ENCODE peak calls at places on chromosomes 6 and 20, in six cellular contexts. I is CD8-positive, alpha-beta T cell; P is cardiac muscle cell; L is cardiac fibroblast; M is AG10803; A is esophagus squamous epithelium. Z is an unnamed sample.

GRCh38 chr6:53095716-53096115 is 30.5 kb downstream of the FBXO9 start:
- DNase-seq in I (no peak), P (no peak), L (peak), M (peak), A (no peak), Z (no peak)

GRCh38 chr6:25229671-25230321 is 49.4 kb upstream of the CARMIL1 start:
- DNase-seq in I (no peak), P (no peak), L (peak), M (peak), A (no peak), Z (peak)

GRCh38 chr6:79420054-79420453 is 117.2 kb downstream of the LCA5 start:
- DNase-seq in I (no peak), P (no peak), L (no peak), M (no peak), A (no peak), Z (no peak)

GRCh38 chr20:32636278-32636677 is 37.5 kb downstream of the C20orf203 start:
- DNase-seq in I (no peak), P (peak), L (no peak), M (no peak), A (no peak), Z (peak)

GRCh38 chr6:113450061-113450465 is 407.1 kb upstream of the MARCKS start:
- DNase-seq in I (no peak), P (peak), L (peak), M (peak), A (no peak), Z (peak)

GRCh38 chr20:8432435-8433148 is 300.5 kb downstream of the PLCB1 start:
- DNase-seq in I (no peak), P (peak), L (no peak), M (no peak), A (no peak), Z (no peak)

GRCh38 chr6:128807577-128807976 is 75.4 kb upstream of the LAMA2 start:
- DNase-seq in I (no peak), P (peak), L (peak), M (peak), A (no peak), Z (peak)

GRCh38 chr20:17281478-17281877 is 54.6 kb downstream of the PCSK2 start:
- DNase-seq in I (no peak), P (peak), L (no peak), M (peak), A (no peak), Z (no peak)

GRCh38 chr20:32164984-32165735 is 42.4 kb downstream of the PLAGL2 start:
- DNase-seq in I (no peak), P (no peak), L (peak), M (no peak), A (no peak), Z (peak)

GRCh38 chr20:58439974-58440767 is 51.1 kb downstream of the VAPB start:
- DNase-seq in I (no peak), P (no peak), L (peak), M (peak), A (no peak), Z (peak)

GRCh38 chr20:41136695-41137411 is 490 bp upstream of the PLCG1 start:
- DNase-seq in I (peak), P (peak), L (peak), M (peak), A (peak), Z (peak)

GRCh38 chr6:27948237-27948636 is 8.8 kb upstream of the OR2B6 start:
- DNase-seq in I (no peak), P (no peak), L (no peak), M (no peak), A (no peak), Z (no peak)

GRCh38 chr6:49305010-49305409 is 158.0 kb downstream of the MMUT start:
- DNase-seq in I (no peak), P (no peak), L (no peak), M (no peak), A (no peak), Z (no peak)

GRCh38 chr6:124881898-124882579 is 80.2 kb upstream of the RNF217 start:
- DNase-seq in I (no peak), P (peak), L (peak), M (peak), A (no peak), Z (peak)

DNA sequence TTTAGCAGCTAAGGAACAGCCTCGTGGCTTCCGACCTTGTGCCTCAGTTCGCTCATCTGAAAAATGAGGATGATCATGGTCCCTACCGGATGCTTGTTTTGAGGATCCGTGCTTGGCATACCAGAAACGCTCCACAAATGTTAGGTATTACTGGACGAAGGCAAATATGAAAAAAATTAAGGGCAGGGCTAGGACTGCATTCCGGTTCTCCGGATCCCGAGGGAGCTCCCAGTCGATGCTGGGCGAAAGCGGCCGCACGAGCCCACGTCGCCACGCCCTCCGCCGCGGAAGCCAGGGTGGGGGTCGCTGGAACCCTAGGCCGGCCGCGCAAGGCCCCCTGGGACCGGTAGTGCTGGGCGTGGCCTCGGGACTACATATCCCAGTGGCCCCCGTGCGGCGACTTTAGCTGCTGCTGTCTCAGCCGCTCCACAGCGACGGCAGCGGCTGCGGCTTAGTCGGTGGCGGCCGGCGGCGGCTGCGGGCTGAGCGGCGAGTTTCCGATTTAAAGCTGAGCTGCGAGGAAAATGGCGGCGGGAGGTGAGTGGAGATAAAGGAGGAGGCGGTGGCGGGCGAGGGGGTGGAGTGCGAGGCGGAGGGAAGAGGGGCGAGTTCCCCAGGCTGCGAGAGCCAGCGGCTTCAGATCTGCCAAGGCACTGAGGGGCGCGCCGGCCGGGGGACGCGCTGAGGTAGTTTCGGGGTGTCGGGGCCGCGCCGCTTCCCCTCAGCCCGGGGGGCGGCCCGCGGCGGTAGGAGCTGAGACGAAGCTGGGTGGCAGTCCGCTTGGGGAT is at the start of gene NCOA3:
- DNase-seq in I (peak), P (peak), L (peak), M (peak), A (peak), Z (peak)
- TF ChIP-seq CTCF in I (peak), P (peak), L (peak), M (peak), A (peak), Z (peak)

GRCh38 chr20:60637801-60638200 is 614.3 kb upstream of the CDH4 start:
- DNase-seq in I (no peak), P (no peak), L (no peak), M (no peak), A (no peak), Z (no peak)

GRCh38 chr20:60642048-60642447 is 610.0 kb upstream of the CDH4 start:
- DNase-seq in I (no peak), P (no peak), L (no peak), M (no peak), A (no peak), Z (no peak)

GRCh38 chr20:60636417-60636816 is 615.6 kb upstream of the CDH4 start:
- DNase-seq in I (no peak), P (no peak), L (no peak), M (no peak), A (no peak), Z (no peak)

GRCh38 chr20:60634773-60635172 is 617.3 kb upstream of the CDH4 start:
- DNase-seq in I (no peak), P (no peak), L (no peak), M (no peak), A (no peak), Z (no peak)

DNA sequence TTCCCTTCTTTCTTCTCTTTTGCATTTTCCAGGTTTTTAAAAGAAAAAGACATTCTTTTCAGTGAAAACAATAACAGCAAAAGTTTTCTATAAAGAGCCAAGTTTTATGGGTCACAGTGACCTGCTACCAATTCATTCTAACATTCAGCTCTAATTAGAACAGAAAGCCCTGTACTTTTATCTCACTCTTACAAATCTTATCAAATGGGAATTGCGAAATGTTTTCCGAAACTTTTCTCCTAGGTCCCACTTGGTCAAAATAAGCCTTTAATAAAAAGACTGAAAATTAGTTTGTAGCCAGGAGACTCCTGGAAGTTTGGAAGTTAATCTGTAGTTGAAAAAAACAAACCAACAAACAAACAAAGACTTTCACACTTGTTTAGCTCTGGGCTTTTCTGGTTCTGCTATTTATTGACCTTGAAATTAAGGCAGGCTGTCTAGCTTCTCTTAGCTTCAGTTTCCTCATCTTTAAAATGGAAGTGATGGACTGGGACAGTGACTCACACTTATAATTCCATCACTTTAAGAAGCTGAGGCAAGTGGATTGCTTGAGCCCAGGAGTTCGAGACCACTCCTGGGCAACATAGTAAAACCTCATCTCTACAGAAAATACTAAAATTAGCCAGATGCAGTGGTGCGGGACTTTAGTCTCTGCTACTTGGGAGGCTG is 613.5 kb upstream of the CDH4 start:
- DNase-seq in I (no peak), P (no peak), L (no peak), M (no peak), A (no peak), Z (no peak)
- H3K4me3 ChIP-seq in I (no peak), P (no peak), L (no peak), M (no peak), A (no peak), Z (no peak)

GRCh38 chr20:34302723-34303528 is at the start of gene AHCY:
- DNase-seq in I (peak), P (peak), L (peak), M (peak), A (peak), Z (peak)
- TF ChIP-seq CTCF in I (no peak), P (no peak), L (no peak), M (no peak), A (no peak), Z (no peak)

DNA sequence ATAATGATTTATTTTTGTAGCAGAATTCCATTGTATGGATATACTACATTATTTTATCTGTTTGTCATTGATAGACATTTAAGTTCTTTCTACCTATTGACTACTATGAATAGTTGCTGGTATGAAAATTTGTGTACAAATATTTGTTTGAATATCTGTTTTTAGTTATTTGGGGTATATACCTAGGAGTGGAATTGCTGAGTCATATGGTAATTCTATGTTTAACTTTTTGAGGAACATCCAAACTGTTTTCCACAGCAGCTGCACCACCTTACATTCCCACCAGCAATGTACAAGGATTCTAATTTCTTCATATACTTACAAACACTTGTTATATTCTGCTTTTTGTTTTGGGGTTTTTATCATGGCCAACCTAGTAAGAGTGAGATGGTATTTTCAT is 56.1 kb upstream of the SDHAF4 start:
- DNase-seq in I (no peak), P (no peak), L (no peak), M (no peak), A (no peak), Z (no peak)
- H3K4me3 ChIP-seq in I (no peak), P (no peak), L (no peak), M (no peak), A (no peak), Z (no peak)

GRCh38 chr20:9467995-9468394 is 46.4 kb upstream of the LAMP5 start:
- DNase-seq in I (no peak), P (peak), L (no peak), M (no peak), A (no peak), Z (no peak)
- TF ChIP-seq CTCF in I (no peak), P (peak), L (peak), M (peak), A (no peak), Z (peak)

GRCh38 chr6:150492507-150492906 is 107.2 kb upstream of the PLEKHG1 start:
- DNase-seq in I (no peak), P (no peak), L (peak), M (no peak), A (no peak), Z (no peak)
- H3K4me3 ChIP-seq in I (no peak), P (no peak), L (no peak), M (no peak), A (no peak), Z (no peak)

DNA sequence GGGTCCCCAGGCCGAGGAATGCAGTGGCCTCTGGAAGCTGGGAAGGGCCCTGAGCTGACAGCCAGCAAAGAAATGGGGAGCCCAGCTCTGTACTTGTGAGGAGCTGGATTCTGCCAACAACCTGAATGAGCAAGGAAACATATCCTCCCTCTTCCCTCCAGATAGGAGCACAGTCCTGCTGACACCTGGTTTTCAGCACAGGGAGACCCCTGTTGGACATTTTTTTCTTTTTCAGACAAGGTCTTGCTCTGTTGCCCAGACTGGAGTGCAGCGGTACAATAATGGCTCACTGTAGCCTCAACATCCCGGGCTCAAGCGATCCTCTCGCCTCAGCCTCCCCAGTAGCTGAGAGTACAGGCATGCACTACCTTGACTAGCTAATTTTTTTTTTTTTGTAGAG is 21.5 kb downstream of the BMP6 start:
- DNase-seq in I (no peak), P (no peak), L (no peak), M (no peak), A (no peak), Z (no peak)
- TF ChIP-seq CTCF in I (no peak), P (no peak), L (no peak), M (no peak), A (no peak), Z (no peak)